ENCODE peak calls at places on chromosomes 16 and 17, in nine cellular contexts. Z, F, Y, K, U, C, Q, L and T are unnamed samples.

GRCh38 chr16:81661082-81661481 is 118.0 kb upstream of the PLCG2 start:
- DNase-seq in C (no peak), Y (no peak), F (no peak), K (no peak), U (no peak), Q (no peak), L (no peak), Z (no peak), T (no peak)

GRCh38 chr16:69176033-69176780 is 10.8 kb upstream of the SNTB2 start:
- DNase-seq in Z (peak; percentile 70), C (no peak), U (no peak), F (no peak), K (no peak), Q (no peak), L (no peak), Y (no peak), T (no peak)

GRCh38 chr17:28398280-28398981 is 7.6 kb downstream of the SLC46A1 start:
- DNase-seq in F (no peak), Z (no peak), Q (no peak), L (no peak), Y (no peak), C (no peak), U (no peak), K (no peak), T (no peak)

GRCh38 chr17:40608061-40608581 is 39.5 kb downstream of the SMARCE1 start:
- DNase-seq in K (no peak), C (no peak), Y (no peak), Q (peak; percentile 79), L (no peak), U (no peak), Z (no peak), F (no peak), T (no peak)

GRCh38 chr16:46720619-46721018 is 27.5 kb downstream of the MYLK3 start:
- DNase-seq in F (no peak), K (no peak), C (no peak), Z (no peak), L (no peak), Q (no peak), U (no peak), Y (no peak), T (no peak)

GRCh38 chr17:76546556-76547182 is 6.8 kb downstream of the PRCD start:
- DNase-seq in Y (no peak), C (no peak), Q (no peak), U (peak; percentile 67), L (no peak), K (no peak), Z (peak; percentile 94), F (no peak), T (peak; percentile 90)

GRCh38 chr17:57604771-57605733 is 140.0 kb downstream of the CCDC182 start:
- DNase-seq in Y (peak; percentile 95), F (no peak), K (peak; percentile 72), Q (peak; percentile 57), L (no peak), Z (peak; percentile 64), C (no peak), U (peak; percentile 73), T (peak; percentile 74)

GRCh38 chr16:57284206-57284951 is at the start of gene PLLP:
- DNase-seq in F (no peak), L (no peak), Q (peak; percentile 48), Z (peak; percentile 66), U (peak; percentile 54), K (peak; percentile 59), Y (no peak), C (no peak), T (peak; percentile 57)

DNA sequence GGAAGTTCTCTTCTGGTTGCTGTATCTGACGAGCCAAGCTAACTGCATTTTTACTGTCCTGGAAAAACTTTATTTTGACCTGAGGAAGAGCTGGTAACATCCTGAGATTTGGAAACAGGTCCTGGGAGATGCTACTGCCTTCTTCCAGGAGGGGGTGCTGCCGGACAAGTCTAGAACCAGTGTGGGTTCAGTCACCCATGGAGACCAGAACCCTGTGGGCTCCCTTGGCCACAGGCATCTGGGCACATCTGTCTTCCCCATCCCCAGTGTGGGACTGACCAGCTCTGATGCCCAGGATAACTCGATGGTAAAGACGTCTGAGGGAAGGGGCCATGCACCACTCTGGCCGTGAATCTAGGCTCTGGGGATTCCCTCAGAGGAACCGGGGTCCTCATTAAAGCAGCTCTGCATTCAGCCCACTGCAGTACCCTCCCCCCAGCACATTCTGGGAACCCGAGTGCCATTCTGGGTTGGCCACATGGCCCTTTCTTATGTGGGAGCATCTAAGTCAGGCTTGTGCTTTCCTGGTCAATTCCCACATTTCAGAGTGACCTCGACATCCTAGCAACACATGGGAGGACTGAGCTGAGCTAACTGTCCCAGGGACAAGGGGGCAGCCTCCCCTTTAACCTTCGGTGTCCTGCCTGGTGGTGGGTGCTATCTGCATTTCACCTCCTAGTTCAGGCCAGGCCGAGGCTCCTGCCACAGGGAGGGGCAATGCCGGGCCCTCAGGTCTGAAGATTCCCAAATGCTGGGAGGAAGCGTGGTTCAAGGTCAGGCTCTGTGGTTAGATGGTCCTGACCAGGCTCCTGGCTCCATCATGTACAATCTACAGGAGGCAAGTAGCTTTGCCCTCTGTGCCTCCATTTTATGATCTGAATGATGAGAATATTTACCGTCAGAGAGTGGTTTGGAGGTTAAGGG is 6.4 kb downstream of the C16orf86 start:
- DNase-seq in L (no peak), F (no peak), Y (peak; percentile 88), Q (peak; percentile 45), Z (peak; percentile 76), C (peak; percentile 58), K (peak; percentile 79), U (peak; percentile 78), T (peak; percentile 68)
- H3K27ac ChIP-seq in L (no peak overlapping the region), F (peak overlapping the region; percentile 31), Y (peak overlapping the region; percentile 41), Q (no peak overlapping the region), Z (no peak overlapping the region), C (no peak overlapping the region), K (peak overlapping the region; percentile 83), U (peak overlapping the region; percentile 79), T (no peak overlapping the region)

DNA sequence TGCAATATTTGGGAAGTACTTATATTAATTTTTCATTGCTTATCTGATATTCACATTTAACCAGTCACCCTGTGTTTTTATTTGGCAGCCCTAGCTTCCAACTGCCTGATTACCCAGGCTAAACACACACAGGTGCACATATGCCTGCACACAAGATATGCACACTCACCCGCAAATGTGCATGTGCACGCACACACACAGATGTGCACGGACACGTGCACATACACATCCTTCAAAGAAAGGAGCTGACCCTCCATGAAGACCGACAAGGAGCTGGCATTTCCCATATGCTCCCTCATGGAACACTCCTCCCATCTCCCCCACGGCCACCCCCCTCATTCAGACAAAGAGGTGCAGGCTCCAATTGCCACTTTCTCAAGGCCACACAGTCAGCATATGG is 242.2 kb downstream of the ENGASE start:
- DNase-seq in Y (no peak), L (no peak), Q (no peak), Z (no peak), F (no peak), U (no peak), C (no peak), K (no peak), T (no peak)
- H3K27me3 ChIP-seq in Y (no peaks in the 10 kb centered on the region), L (no peaks in the 10 kb centered on the region), Q (no peaks in the 10 kb centered on the region), Z (peaks cover 80% of the 10 kb centered on the region), F (no peaks in the 10 kb centered on the region), U (peaks cover 92% of the 10 kb centered on the region), C (no peaks in the 10 kb centered on the region), K (peaks cover 41% of the 10 kb centered on the region), T (peaks cover 6% of the 10 kb centered on the region)

DNA sequence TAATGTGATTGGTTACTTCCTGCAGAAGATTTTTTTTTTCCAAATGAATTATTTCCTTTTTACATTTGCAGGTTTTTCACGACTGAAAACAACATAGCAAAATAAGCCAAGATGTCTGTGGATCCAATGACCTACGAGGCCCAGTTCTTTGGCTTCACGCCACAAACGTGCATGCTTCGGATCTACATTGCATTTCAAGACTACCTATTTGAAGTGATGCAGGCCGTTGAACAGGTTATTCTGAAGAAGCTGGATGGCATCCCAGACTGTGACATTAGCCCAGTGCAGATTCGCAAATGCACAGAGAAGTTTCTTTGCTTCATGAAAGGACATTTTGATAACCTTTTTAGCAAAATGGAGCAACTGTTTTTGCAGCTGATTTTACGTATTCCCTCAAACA is 2.4 kb downstream of the MIS12 start:
- DNase-seq in Y (no peak), Q (no peak), Z (no peak), U (no peak), C (no peak), K (no peak), F (no peak), L (no peak), T (no peak)
- H3K36me3 ChIP-seq in Y (peaks cover 40% of the 10 kb centered on the region), Q (peaks cover 9% of the 10 kb centered on the region), Z (peaks cover 42% of the 10 kb centered on the region), U (peaks cover 38% of the 10 kb centered on the region), C (peaks cover 15% of the 10 kb centered on the region), K (peaks cover 20% of the 10 kb centered on the region), F (peaks cover 33% of the 10 kb centered on the region), L (peaks cover 20% of the 10 kb centered on the region), T (peaks cover 23% of the 10 kb centered on the region)

DNA sequence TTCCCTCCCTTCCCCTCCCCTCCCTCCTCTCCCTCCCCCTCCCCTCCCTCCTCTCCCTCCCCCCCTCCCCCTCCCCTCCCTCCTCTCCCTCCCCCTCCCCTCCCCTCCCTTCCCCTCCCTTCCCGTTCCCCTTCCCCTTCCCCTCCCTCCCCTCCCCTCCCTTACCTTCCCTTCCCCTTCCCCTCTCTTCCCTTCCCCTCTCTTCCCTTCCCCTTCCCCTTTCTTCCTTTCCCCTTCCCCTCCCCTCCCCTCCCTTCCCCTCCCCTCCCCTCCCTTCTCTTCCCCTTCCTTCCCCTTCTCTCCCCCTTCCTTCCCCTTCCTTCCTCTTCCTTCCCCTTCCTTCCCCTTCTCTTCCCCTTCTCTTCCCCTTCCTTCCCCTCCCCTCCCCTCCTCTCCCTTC is 61.1 kb downstream of the EMP2 start:
- DNase-seq in K (no peak), L (no peak), C (no peak), U (no peak), F (no peak), Y (no peak), Z (no peak), Q (no peak), T (no peak)
- H3K27ac ChIP-seq in K (no peak overlapping the region), L (no peak overlapping the region), C (no peak overlapping the region), U (no peak overlapping the region), F (no peak overlapping the region), Y (no peak overlapping the region), Z (no peak overlapping the region), Q (no peak overlapping the region), T (no peak overlapping the region)